ENCODE peak calls at places on chromosomes 7 and 10, in four cellular contexts. B is H1, J is GM12878, C is K562. N is an unnamed sample.

GRCh38 chr7:53661645-53662217 is 626.3 kb downstream of the POM121L12 start:
- DNase-seq in B (no peak), J (no peak), C (no peak), N (no peak)

GRCh38 chr10:17225823-17226222 is 2.2 kb upstream of the VIM start:
- DNase-seq in B (no peak), J (no peak), C (no peak), N (no peak)

GRCh38 chr10:6530211-6530840 is 49.8 kb downstream of the PRKCQ start:
- DNase-seq in B (no peak), J (no peak), C (no peak), N (no peak)

GRCh38 chr7:27547401-27547800 is 115.3 kb downstream of the HIBADH start:
- DNase-seq in B (no peak), J (no peak), C (no peak), N (no peak)

GRCh38 chr10:46020871-46021553 is 9.4 kb downstream of the NCOA4 start:
- DNase-seq in B (no peak), J (no peak), C (no peak), N (peak)

GRCh38 chr7:110371709-110372108 is 719.2 kb upstream of the LRRN3 start:
- DNase-seq in B (no peak), J (no peak), C (no peak), N (no peak)

GRCh38 chr10:6025683-6026225 is 36.4 kb downstream of the IL2RA start:
- DNase-seq in B (no peak), J (no peak), C (no peak), N (no peak)

GRCh38 chr7:150898475-150899011 is 46.2 kb downstream of the AOC1 start:
- DNase-seq in B (peak), J (no peak), C (peak), N (peak)

GRCh38 chr7:44163591-44163990 is 22.5 kb upstream of the MYL7 start:
- DNase-seq in B (no peak), J (no peak), C (no peak), N (no peak)

GRCh38 chr7:7867835-7868234 is 100.8 kb upstream of the GLCCI1 start:
- DNase-seq in B (no peak), J (no peak), C (no peak), N (no peak)

GRCh38 chr10:128040681-128041080 is 85.5 kb downstream of the MKI67 start:
- DNase-seq in B (no peak), J (no peak), C (no peak), N (no peak)

GRCh38 chr10:128040096-128040495 is 86.1 kb downstream of the MKI67 start:
- DNase-seq in B (no peak), J (no peak), C (no peak), N (no peak)

GRCh38 chr10:128035557-128035973 is 90.7 kb downstream of the MKI67 start:
- DNase-seq in B (peak), J (no peak), C (peak), N (no peak)

GRCh38 chr10:128036011-128036615 is 90.1 kb downstream of the MKI67 start:
- DNase-seq in B (no peak), J (no peak), C (no peak), N (no peak)

GRCh38 chr10:128036746-128037542 is 89.3 kb downstream of the MKI67 start:
- DNase-seq in B (no peak), J (no peak), C (no peak), N (no peak)
- TF ChIP-seq BRCA1 in B (no peak), J (no peak), C (no peak), N (no peak)

GRCh38 chr10:97587183-97587582 is 2.3 kb upstream of the C10orf62 start:
- DNase-seq in B (no peak), J (no peak), C (no peak), N (no peak)
- TF ChIP-seq BRCA1 in B (no peak), J (no peak), C (no peak), N (no peak)

GRCh38 chr10:2121315-2121714 is 384.0 kb upstream of the ADARB2 start:
- DNase-seq in B (no peak), J (no peak), C (no peak), N (no peak)

GRCh38 chr10:2121944-2122343 is 384.6 kb upstream of the ADARB2 start:
- DNase-seq in B (no peak), J (no peak), C (no peak), N (no peak)

GRCh38 chr10:2120781-2121180 is 383.5 kb upstream of the ADARB2 start:
- DNase-seq in B (no peak), J (no peak), C (no peak), N (no peak)

GRCh38 chr10:2117641-2118040 is 380.3 kb upstream of the ADARB2 start:
- DNase-seq in B (no peak), J (no peak), C (no peak), N (no peak)

DNA sequence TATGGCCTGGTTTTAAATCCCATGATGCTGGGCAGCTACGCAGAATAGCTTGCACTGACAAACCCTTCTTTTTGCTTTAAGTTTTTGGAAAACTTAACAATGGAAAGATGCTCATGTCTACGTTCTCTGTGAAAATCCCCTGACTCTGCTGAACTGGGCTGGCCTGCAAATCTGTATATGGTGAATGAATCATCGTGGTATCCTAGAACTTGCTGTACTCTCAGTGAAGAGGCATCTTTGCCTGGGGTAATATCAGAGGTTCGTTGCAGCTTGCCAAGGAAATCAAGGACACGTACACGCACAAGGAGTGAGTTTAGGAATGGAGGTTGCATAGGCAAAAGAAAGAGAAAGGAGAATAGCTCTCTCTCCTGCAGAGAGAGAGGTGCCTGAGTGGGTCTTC is 382.0 kb upstream of the ADARB2 start:
- DNase-seq in B (no peak), J (no peak), C (no peak), N (no peak)
- TF ChIP-seq BRCA1 in B (no peak), J (no peak), C (no peak), N (no peak)

GRCh38 chr7:133741703-133742102 is 385.4 kb upstream of the LRGUK start:
- DNase-seq in B (no peak), J (no peak), C (no peak), N (no peak)

GRCh38 chr7:133739817-133740216 is 387.3 kb upstream of the LRGUK start:
- DNase-seq in B (no peak), J (no peak), C (no peak), N (no peak)

GRCh38 chr7:133741078-133741477 is 386.1 kb upstream of the LRGUK start:
- DNase-seq in B (no peak), J (no peak), C (no peak), N (no peak)

GRCh38 chr7:133744451-133744850 is 382.7 kb upstream of the LRGUK start:
- DNase-seq in B (no peak), J (no peak), C (no peak), N (no peak)

DNA sequence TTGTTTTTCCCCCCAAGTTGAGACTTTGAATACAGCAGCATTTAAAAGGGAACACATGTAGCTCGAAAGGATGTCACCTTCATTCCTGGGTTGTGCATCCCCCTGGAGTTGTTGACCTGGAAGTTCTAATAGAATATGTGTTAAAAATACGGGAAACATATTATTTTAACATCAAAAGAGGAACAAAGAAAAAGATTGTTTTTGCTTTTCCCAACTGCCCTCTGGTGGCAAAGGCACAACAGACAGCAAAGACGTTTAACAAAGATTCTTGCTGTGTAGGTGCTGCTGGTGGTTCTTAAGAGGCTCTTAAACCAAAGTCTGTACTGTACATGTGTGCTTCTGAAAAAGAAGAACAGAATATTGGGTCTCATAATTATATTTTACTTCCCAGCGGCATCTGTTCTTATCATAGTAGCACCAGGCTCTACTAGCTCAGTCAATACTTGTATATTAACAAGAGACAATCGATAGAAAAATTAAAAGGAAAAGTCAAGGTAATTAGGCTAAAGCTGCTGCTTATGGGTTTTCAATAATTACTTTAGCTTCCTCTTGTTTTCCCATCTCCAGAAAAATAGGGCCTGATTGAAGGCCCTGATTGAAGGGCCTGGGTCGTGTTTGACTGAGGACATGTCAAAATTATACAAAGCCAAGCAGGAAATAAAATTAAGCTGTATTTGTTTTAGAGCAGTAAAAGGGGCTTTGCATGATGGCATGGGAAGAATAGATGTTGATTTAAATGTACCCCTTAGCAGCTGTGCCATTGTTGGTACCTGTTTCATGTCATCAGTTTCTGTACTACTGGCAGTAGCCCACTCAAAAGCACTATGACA is 384.2 kb upstream of the LRGUK start:
- DNase-seq in B (no peak), J (no peak), C (peak), N (no peak)
- TF ChIP-seq BRCA1 in B (no peak), J (no peak), C (no peak), N (no peak)

GRCh38 chr10:88347597-88348304 is 235.4 kb downstream of the RNLS start:
- DNase-seq in B (no peak), J (no peak), C (no peak), N (no peak)
- TF ChIP-seq BRCA1 in B (no peak), J (no peak), C (no peak), N (no peak)

GRCh38 chr7:30146127-30146612 is 11.4 kb downstream of the MTURN start:
- DNase-seq in B (no peak), J (no peak), C (peak), N (no peak)

GRCh38 chr7:30144659-30145321 is 10.0 kb downstream of the MTURN start:
- DNase-seq in B (no peak), J (no peak), C (peak), N (no peak)

GRCh38 chr7:30147223-30147622 is 12.4 kb downstream of the MTURN start:
- DNase-seq in B (no peak), J (no peak), C (peak), N (no peak)

GRCh38 chr7:30143748-30144251 is 9.0 kb downstream of the MTURN start:
- DNase-seq in B (no peak), J (no peak), C (peak), N (no peak)

DNA sequence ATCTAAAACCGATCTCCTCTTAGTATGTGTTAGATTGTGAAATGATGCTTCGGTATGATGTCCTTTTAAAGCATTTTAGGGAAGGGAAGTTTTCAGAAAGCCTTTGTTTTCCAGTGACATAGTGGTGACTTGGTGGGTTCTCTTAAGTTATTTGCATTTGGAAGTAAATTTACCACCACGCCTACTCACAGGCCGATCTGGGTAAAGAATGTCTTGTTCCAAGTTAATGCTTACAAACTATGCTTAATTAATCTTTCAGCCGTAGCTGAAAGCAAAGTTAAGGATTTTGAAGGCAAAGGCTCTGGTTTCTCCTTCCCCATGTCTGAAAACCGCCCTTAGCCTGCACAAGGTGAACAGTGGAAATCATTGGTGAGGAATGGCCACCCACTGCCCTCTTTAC is 10.7 kb downstream of the MTURN start:
- DNase-seq in B (no peak), J (no peak), C (no peak), N (no peak)
- TF ChIP-seq BRCA1 in B (no peak), J (no peak), C (no peak), N (no peak)

GRCh38 chr7:25187932-25188331 is 40.4 kb downstream of the NPVF start:
- DNase-seq in B (no peak), J (no peak), C (peak), N (peak)
- TF ChIP-seq BRCA1 in B (no peak), J (no peak), C (no peak), N (no peak)

GRCh38 chr7:602341-603141 is 82.9 kb upstream of the PDGFA start:
- DNase-seq in B (no peak), J (no peak), C (peak), N (peak)
- TF ChIP-seq BRCA1 in B (no peak), J (no peak), C (no peak), N (no peak)

DNA sequence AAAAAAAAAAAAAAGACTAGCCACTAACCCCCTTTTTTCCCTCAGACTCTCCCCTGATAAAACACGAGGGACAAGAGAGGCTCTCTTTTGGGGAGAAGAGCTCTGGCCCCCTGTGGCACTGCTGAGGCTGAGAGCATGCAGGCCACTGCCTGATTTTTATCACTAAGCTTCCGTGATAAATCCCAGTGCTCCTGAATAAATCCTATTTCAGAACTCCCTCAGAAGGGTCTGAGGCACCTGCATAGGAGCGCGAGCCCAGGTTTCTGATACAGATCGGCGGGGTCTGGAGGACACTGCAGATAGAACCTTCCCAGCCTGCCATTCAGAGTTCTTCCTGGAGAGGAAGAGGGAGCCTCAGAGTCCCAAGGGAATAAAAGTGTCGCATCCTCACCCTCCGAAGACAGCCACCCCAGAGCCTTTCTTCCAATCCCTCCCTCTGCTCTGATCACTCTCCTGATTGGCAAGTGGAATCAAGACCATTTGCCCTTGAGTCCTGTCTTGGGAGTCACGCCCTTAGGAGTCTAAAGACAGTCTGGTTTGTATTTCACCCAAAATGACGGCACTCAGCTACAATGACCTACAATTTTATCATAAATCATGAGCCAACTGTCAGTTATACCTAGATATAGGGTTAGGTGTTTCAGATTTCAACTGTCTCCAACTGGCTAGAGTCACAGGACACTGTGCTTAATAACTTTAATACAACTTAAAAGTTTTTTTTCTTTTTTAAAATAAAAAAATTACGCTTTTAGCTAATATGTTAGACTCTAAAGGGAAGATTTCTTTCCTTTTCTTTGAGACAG is 153.5 kb downstream of the RNF216 start:
- DNase-seq in B (no peak), J (no peak), C (no peak), N (no peak)
- TF ChIP-seq BRCA1 in B (no peak), J (no peak), C (no peak), N (no peak)

N was measured in HepG2.